ENCODE peak calls at places on chromosomes 4 and X, in five cellular contexts. I, M, A, E and L are unnamed samples.
A peak's percentile ranks its signal among the peaks of the same experiment; 100 is the strongest.

GRCh38 chr4:87566276-87566675 is 37.1 kb upstream of the SPARCL1 start:
- DNase-seq in I (no peak), M (no peak), A (no peak), E (no peak), L (no peak)

GRCh38 chr4:151434183-151434860 is 25.3 kb downstream of the FHIP1A start:
- DNase-seq in I (no peak), M (peak; percentile 19), A (no peak), E (no peak), L (no peak)

GRCh38 chrX:37302569-37302968 is 46.6 kb upstream of the PRRG1 start:
- DNase-seq in I (peak; percentile 68), M (peak; percentile 21), A (no peak), E (no peak), L (peak; percentile 28)

GRCh38 chr4:61201562-61202099 is 1.5 kb downstream of the ADGRL3 start:
- DNase-seq in I (peak; percentile 23), M (no peak), A (peak; percentile 32), E (no peak), L (no peak)

GRCh38 chr4:3330682-3331081 is 37.9 kb downstream of the RGS12 start:
- DNase-seq in I (no peak), M (no peak), A (no peak), E (no peak), L (no peak)

GRCh38 chrX:146264763-146265375 is 447.2 kb downstream of the SLITRK2 start:
- DNase-seq in I (no peak), M (no peak), A (no peak), E (no peak), L (no peak)

GRCh38 chr4:23856630-23857029 is 33.2 kb downstream of the PPARGC1A start:
- DNase-seq in I (peak; percentile 17), M (no peak), A (peak; percentile 63), E (peak; percentile 90), L (peak; percentile 63)

GRCh38 chrX:110003167-110004156 is 548 bp downstream of the TMEM164 start:
- DNase-seq in I (peak; percentile 23), M (no peak), A (peak; percentile 51), E (peak; percentile 62), L (peak; percentile 9)

GRCh38 chr4:85760521-85760920 is 285.6 kb downstream of the ARHGAP24 start:
- DNase-seq in I (peak; percentile 41), M (no peak), A (no peak), E (no peak), L (no peak)

DNA sequence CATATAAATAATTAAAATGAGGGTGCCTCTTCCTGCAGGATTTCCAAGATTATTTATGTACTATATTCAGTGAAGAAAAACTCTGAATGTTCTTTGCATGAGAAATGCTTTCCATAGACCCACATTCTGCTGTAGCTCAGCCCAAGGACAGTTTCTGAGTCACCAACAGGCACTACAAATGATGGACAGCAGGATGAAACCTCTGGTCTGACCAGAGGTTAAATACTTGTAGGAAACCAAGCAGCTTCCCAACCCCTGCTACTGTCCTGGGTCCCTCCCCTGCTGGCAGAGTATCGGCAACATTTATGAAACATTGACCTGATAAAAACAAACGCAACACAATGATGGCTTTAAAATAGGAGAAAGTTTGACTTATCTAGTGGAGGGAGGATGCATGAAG is 73.1 kb downstream of the CXXC4 start:
- DNase-seq in I (no peak), M (no peak), A (no peak), E (no peak), L (no peak)
- H3K4me3 ChIP-seq in I (no peak overlapping the region), M (no peak overlapping the region), A (no peak overlapping the region), E (no peak overlapping the region), L (no peak overlapping the region)

GRCh38 chrX:132909643-132910042 is 48.8 kb downstream of the HS6ST2 start:
- DNase-seq in I (peak; percentile 73), M (peak; percentile 5), A (no peak), E (no peak), L (no peak)
- H3K4me3 ChIP-seq in I (no peak overlapping the region), M (no peak overlapping the region), A (no peak overlapping the region), E (no peak overlapping the region), L (no peak overlapping the region)

GRCh38 chrX:8845469-8845868 is 44.3 kb upstream of the FAM9A start:
- DNase-seq in I (no peak), M (no peak), A (no peak), E (no peak), L (no peak)
- H3K4me3 ChIP-seq in I (no peak overlapping the region), M (no peak overlapping the region), A (no peak overlapping the region), E (no peak overlapping the region), L (no peak overlapping the region)

DNA sequence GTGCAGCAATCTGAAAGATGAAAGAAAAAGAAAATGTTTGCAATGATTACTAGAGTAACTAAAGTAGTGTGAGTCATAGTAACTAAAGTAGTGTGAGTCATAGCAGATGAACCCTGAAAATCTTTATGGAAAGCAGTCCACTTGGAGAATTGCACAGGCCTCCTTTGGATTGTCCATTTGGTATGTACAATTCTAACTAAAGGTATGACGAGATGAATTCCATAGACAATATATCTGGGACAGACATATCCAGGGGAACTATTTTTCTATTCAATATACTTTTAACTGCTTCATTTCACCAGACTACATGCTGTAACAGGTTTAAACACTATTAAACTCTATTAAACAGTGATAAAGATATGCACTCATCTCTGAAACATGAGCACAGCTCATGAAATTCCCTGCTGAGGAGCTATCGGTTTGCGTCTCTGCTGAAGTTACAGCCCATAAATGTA is 798.7 kb downstream of the PCDH7 start:
- DNase-seq in I (no peak), M (peak; percentile 32), A (no peak), E (no peak), L (no peak)
- H3K4me3 ChIP-seq in I (no peak overlapping the region), M (no peak overlapping the region), A (no peak overlapping the region), E (no peak overlapping the region), L (no peak overlapping the region)

DNA sequence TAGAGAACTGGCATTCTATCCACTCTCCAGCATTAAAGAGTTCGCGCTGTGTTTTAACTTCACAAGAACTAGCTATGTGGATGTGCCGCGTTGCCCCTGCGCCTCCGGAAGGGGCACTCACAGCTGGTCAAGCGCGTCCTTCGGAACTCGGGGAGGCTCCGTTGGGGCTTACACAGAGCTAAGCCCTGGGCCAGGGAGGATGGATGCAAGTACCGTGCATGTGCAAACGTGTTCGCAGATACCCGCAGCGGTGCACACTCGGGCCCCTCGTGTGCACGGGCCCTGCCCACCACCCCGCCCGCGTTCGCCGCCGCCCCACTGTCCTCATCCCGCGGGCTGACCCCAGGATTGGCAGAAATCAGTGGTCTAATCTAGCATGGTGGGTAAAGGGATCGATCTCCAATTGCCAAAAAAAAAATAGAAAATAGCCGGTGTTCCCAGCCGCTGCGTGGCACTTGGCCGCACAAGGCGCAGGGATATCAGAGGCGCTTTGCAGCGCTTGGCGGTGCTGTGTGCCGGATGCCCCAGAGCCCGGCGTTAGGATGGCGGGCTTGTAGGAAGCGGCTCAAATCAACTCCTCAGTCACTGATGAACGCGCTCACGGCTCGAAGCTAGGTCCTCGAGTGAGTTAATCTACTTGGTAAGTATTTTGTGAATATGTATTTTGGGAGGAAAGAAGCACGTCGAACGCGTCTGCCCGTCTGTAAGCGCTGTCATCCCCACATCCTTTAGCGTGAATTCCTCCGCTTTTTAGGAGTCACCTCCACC is 988 bp upstream of the PCDH10 start:
- DNase-seq in I (peak; percentile 72), M (peak; percentile 21), A (no peak), E (no peak), L (no peak)
- H3K4me3 ChIP-seq in I (peak overlapping the region; percentile 50), M (peak overlapping the region; percentile 50), A (peak overlapping the region; percentile 45), E (no peak overlapping the region), L (no peak overlapping the region)

DNA sequence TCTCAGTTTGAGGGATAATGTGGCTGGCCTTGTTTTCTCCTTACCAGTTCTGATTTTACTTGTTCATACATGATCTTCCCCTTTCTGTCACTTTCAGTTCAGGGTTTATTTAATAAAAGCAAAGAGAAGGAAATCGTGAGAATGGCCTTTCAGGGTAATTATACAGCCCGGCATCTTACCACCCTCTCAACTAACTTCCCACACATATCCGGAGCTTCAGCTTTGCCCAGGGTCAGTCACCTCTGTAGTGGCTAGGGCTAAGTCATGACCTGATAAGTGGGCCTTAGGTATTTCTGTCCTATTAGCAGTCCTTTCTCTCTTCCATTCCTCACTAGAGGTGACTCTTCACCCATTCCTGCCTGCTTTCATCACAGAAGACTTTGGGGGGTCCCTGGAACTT is 15.8 kb downstream of the TRPC5 start:
- DNase-seq in I (no peak), M (no peak), A (no peak), E (no peak), L (no peak)
- H3K4me3 ChIP-seq in I (no peak overlapping the region), M (no peak overlapping the region), A (no peak overlapping the region), E (no peak overlapping the region), L (no peak overlapping the region)

GRCh38 chr4:128661529-128661928 is 148.0 kb upstream of the JADE1 start:
- DNase-seq in I (no peak), M (no peak), A (no peak), E (no peak), L (no peak)

GRCh38 chr4:128663325-128663724 is 146.2 kb upstream of the JADE1 start:
- DNase-seq in I (no peak), M (no peak), A (no peak), E (no peak), L (peak; percentile 54)

GRCh38 chr4:128658214-128658621 is 151.3 kb upstream of the JADE1 start:
- DNase-seq in I (peak; percentile 45), M (no peak), A (no peak), E (no peak), L (no peak)

GRCh38 chr4:128657638-128658037 is 151.9 kb upstream of the JADE1 start:
- DNase-seq in I (no peak), M (no peak), A (no peak), E (no peak), L (no peak)

DNA sequence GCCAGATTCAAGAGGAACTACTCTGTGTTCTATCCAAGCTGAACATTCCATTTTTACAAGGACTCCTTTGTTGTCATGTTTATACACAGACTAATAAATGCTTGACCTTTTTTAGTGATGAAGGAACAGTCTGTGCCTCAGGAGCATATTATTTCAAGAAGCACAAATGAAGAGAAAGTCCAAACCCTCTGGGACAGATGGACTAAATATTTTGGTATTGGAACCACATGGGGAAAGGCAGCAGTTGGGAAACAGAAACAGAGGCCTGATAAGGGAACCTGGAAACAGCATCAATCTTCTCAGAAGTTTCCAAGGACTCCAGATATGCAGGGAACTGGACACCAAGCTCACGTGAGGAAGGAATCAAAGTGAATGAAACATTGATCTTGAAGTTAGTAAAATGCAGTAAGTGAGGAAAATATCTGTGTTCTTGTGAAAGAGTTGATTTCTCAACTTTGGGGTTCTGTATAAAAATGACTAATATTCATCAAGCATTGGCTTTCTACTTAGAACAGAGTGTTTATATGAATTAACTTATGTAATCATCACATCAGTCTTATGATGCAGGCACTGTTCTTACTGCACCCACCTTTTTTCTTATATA is 149.0 kb upstream of the JADE1 start:
- DNase-seq in I (peak; percentile 90), M (peak; percentile 74), A (no peak), E (no peak), L (peak; percentile 22)
- H3K4me3 ChIP-seq in I (no peak overlapping the region), M (no peak overlapping the region), A (no peak overlapping the region), E (no peak overlapping the region), L (no peak overlapping the region)

GRCh38 chr4:26885912-26886274 is 25.3 kb downstream of the STIM2 start:
- DNase-seq in I (no peak), M (no peak), A (no peak), E (no peak), L (no peak)
- H3K4me3 ChIP-seq in I (no peak overlapping the region), M (no peak overlapping the region), A (peak overlapping the region; percentile 2), E (no peak overlapping the region), L (no peak overlapping the region)

GRCh38 chr4:153728151-153728550 is 31.7 kb downstream of the RNF175 start:
- DNase-seq in I (no peak), M (no peak), A (no peak), E (no peak), L (no peak)
- H3K4me3 ChIP-seq in I (no peak overlapping the region), M (no peak overlapping the region), A (no peak overlapping the region), E (no peak overlapping the region), L (no peak overlapping the region)

GRCh38 chr4:10926025-10926424 is 241.5 kb upstream of the CLNK start:
- DNase-seq in I (peak; percentile 18), M (no peak), A (no peak), E (no peak), L (no peak)
- H3K4me3 ChIP-seq in I (no peak overlapping the region), M (no peak overlapping the region), A (no peak overlapping the region), E (no peak overlapping the region), L (no peak overlapping the region)